ENCODE peak calls at places on chromosome 22, in ten cellular contexts. X is mesendoderm; T is AG08395; H is WTC11; P is T-helper 2 cell; Q is stimulated activated CD8-positive, alpha-beta memory T cell treated with anti-CD3 and anti-CD28 coated beads, Interleukin-4, amount 100 ng/mL, for 24 hours; G is uterus; N is NCI-H345; D is epithelial cell of esophagus; L is amygdala. M is an unnamed sample.

GRCh38 chr22:45246060-45246985 is 5.6 kb upstream of the KIAA0930 start:
- DNase-seq in P (no peak), D (peak), N (no peak), T (peak), X (peak), G (peak), H (no peak), Q (no peak), L (no peak), M (peak)

GRCh38 chr22:42697542-42698013 is 23.1 kb downstream of the A4GALT start:
- DNase-seq in P (no peak), D (peak), H (no peak), L (no peak), T (peak), N (no peak), X (peak), G (peak), Q (no peak), M (peak)

GRCh38 chr22:45212306-45212709 is 28.4 kb downstream of the KIAA0930 start:
- DNase-seq in N (no peak), P (no peak), L (peak), Q (no peak), D (peak), H (no peak), T (peak), G (peak), X (peak), M (peak)

GRCh38 chr22:46171940-46172339 is 21.6 kb downstream of the PPARA start:
- DNase-seq in G (no peak), Q (no peak), D (peak), T (peak), P (no peak), H (no peak), N (no peak), X (no peak), L (no peak), M (peak)

GRCh38 chr22:50060441-50061140 is 2.5 kb upstream of the TTLL8 start:
- DNase-seq in L (no peak), N (no peak), H (no peak), Q (no peak), G (no peak), X (peak), D (no peak), T (no peak), P (no peak), M (no peak)

GRCh38 chr22:41842996-41843970 is 10.4 kb downstream of the SREBF2 start:
- DNase-seq in Q (no peak), N (no peak), P (no peak), G (no peak), L (no peak), X (no peak), D (peak), H (no peak), T (no peak), M (no peak)

GRCh38 chr22:22094514-22094913 is 111.9 kb upstream of the TOP3B start:
- DNase-seq in N (no peak), D (no peak), T (no peak), H (no peak), P (no peak), L (no peak), X (no peak), G (no peak), Q (no peak), M (no peak)

GRCh38 chr22:39317084-39317755 is 2.2 kb downstream of the RPL3 start:
- DNase-seq in H (no peak), N (no peak), T (no peak), D (no peak), G (no peak), Q (no peak), L (no peak), P (no peak), X (no peak), M (no peak)

GRCh38 chr22:29907753-29908515 is 25.0 kb downstream of the MTMR3 start:
- DNase-seq in D (peak), H (no peak), G (peak), Q (no peak), N (peak), L (no peak), X (peak), T (peak), P (no peak), M (peak)

GRCh38 chr22:30079952-30080533 is at the start of gene HORMAD2:
- DNase-seq in Q (no peak), P (no peak), H (peak), G (no peak), L (peak), X (peak), D (no peak), N (no peak), T (no peak), M (peak)

M was measured in astrocyte.